ENCODE peak calls at places on chromosomes 6 and 20, in seven cellular contexts. Y is nephron progenitor cell, X is mesendoderm, I is SK-MEL-5, U is NCI-H345, M is ureter, Z is activated T-cell treated with anti-CD3 and anti-CD28 coated beads for 4 hours. C is an unnamed sample.

GRCh38 chr20:59010995-59011873 is 4.2 kb upstream of the CTSZ start:
- DNase-seq in Y (no peak), X (peak), I (peak), U (no peak), M (peak), Z (no peak), C (no peak)

GRCh38 chr20:45311589-45312211 is 3.6 kb upstream of the MATN4 start:
- DNase-seq in Y (peak), X (peak), I (peak), U (no peak), M (no peak), Z (peak), C (peak)

GRCh38 chr6:149895702-149896310 is 2.1 kb downstream of the RAET1E start:
- DNase-seq in Y (no peak), X (no peak), I (no peak), U (peak), M (peak), Z (peak), C (peak)

GRCh38 chr6:108200631-108201030 is 34.8 kb downstream of the NR2E1 start:
- DNase-seq in Y (no peak), X (no peak), I (no peak), U (no peak), M (no peak), Z (no peak), C (peak)

GRCh38 chr20:19661717-19662637 is 96.1 kb upstream of the RIN2 start:
- DNase-seq in Y (peak), X (peak), I (peak), U (peak), M (peak), Z (peak), C (peak)

GRCh38 chr6:41799517-41799916 is 12.0 kb downstream of the TOMM6 start:
- DNase-seq in Y (no peak), X (no peak), I (no peak), U (no peak), M (no peak), Z (no peak), C (no peak)

GRCh38 chr6:167244064-167244949 is 46.8 kb upstream of the UNC93A start:
- DNase-seq in Y (no peak), X (no peak), I (no peak), U (no peak), M (no peak), Z (no peak), C (no peak)

GRCh38 chr6:8182857-8183256 is 80.5 kb upstream of the EEF1E1 start:
- DNase-seq in Y (no peak), X (no peak), I (no peak), U (no peak), M (no peak), Z (no peak), C (no peak)

GRCh38 chr20:3980260-3981131 is 34.9 kb downstream of the RNF24 start:
- DNase-seq in Y (no peak), X (peak), I (peak), U (no peak), M (no peak), Z (no peak), C (no peak)

GRCh38 chr20:63881451-63882226 is 13.3 kb upstream of the DNAJC5 start:
- DNase-seq in Y (no peak), X (peak), I (no peak), U (no peak), M (no peak), Z (no peak), C (no peak)

GRCh38 chr6:119736680-119737079 is 387.1 kb upstream of the MAN1A1 start:
- DNase-seq in Y (no peak), X (no peak), I (no peak), U (no peak), M (no peak), Z (no peak), C (peak)

GRCh38 chr6:148999921-149000589 is 253.2 kb downstream of the UST start:
- DNase-seq in Y (no peak), X (no peak), I (no peak), U (no peak), M (peak), Z (no peak), C (no peak)

GRCh38 chr6:159013229-159013628 is 13.2 kb upstream of the RSPH3 start:
- DNase-seq in Y (no peak), X (no peak), I (no peak), U (no peak), M (no peak), Z (no peak), C (no peak)

GRCh38 chr20:2759603-2760360 is 40.6 kb downstream of the CPXM1 start:
- DNase-seq in Y (no peak), X (no peak), I (no peak), U (no peak), M (no peak), Z (no peak), C (peak)

GRCh38 chr20:58618694-58619540 is 32.2 kb upstream of the STX16 start:
- DNase-seq in Y (no peak), X (peak), I (no peak), U (no peak), M (no peak), Z (no peak), C (peak)

GRCh38 chr6:156389296-156389695 is 387.9 kb upstream of the ARID1B start:
- DNase-seq in Y (no peak), X (no peak), I (no peak), U (no peak), M (no peak), Z (no peak), C (no peak)

GRCh38 chr6:88623531-88623930 is 339.9 kb downstream of the RNGTT start:
- DNase-seq in Y (no peak), X (no peak), I (no peak), U (no peak), M (no peak), Z (no peak), C (no peak)

GRCh38 chr6:163291622-163292021 is 122.9 kb upstream of the QKI start:
- DNase-seq in Y (no peak), X (no peak), I (no peak), U (no peak), M (no peak), Z (no peak), C (no peak)

GRCh38 chr6:154482858-154483257 is 27.6 kb downstream of the CNKSR3 start:
- DNase-seq in Y (no peak), X (no peak), I (no peak), U (no peak), M (no peak), Z (no peak), C (peak)

C was measured in NCI-H69.